ENCODE peak calls at places on chromosomes 7 and 10, in eight cellular contexts. S, Q, P, K, C, W, H and A are unnamed samples.

GRCh38 chr7:76003351-76003750 is 9.0 kb upstream of the TMEM120A start:
- DNase-seq in S (no peak), Q (no peak), P (no peak), K (no peak), C (no peak), W (no peak), H (no peak), A (no peak)

GRCh38 chr10:70992436-70992835 is 104.1 kb upstream of the PCBD1 start:
- DNase-seq in S (no peak), Q (no peak), P (no peak), K (no peak), C (no peak), W (no peak), H (no peak), A (no peak)

GRCh38 chr7:135328053-135328452 is 94.4 kb downstream of the STRA8 start:
- DNase-seq in S (no peak), Q (no peak), P (no peak), K (no peak), C (no peak), W (no peak), H (no peak), A (no peak)

GRCh38 chr10:100713859-100714565 is 31.4 kb upstream of the PAX2 start:
- DNase-seq in S (no peak), Q (no peak), P (no peak), K (no peak), C (no peak), W (no peak), H (no peak), A (no peak)

GRCh38 chr7:141142058-141142457 is 68.2 kb downstream of the TMEM178B start:
- DNase-seq in S (no peak), Q (no peak), P (no peak), K (no peak), C (no peak), W (no peak), H (no peak), A (no peak)

GRCh38 chr7:119197872-119198527 is 973.5 kb downstream of the ANKRD7 start:
- DNase-seq in S (peak; percentile 4), Q (no peak), P (peak; percentile 71), K (no peak), C (peak; percentile 65), W (peak; percentile 12), H (peak; percentile 69), A (peak; percentile 54)

GRCh38 chr7:102991540-102992214 is 78.9 kb downstream of the LRRC17 start:
- DNase-seq in S (no peak), Q (no peak), P (peak; percentile 93), K (no peak), C (no peak), W (peak; percentile 97), H (no peak), A (no peak)

GRCh38 chr10:188546-188945 is 53.3 kb downstream of the ZMYND11 start:
- DNase-seq in S (no peak), Q (no peak), P (no peak), K (no peak), C (no peak), W (peak; percentile 86), H (no peak), A (no peak)